ENCODE peak calls at places on chromosomes 11 and 22, in five cellular contexts. M, Q, H, I and D are unnamed samples.
A peak's percentile ranks its signal among the peaks of the same experiment; 100 is the strongest.

GRCh38 chr11:130413383-130414106 is 14.9 kb downstream of the ADAMTS8 start:
- DNase-seq in I (peak; percentile 73), H (no peak), M (peak; percentile 94), Q (peak; percentile 82), D (no peak)

GRCh38 chr22:27962268-27963191 is 43.5 kb upstream of the PITPNB start:
- DNase-seq in M (peak; percentile 7), Q (no peak), I (no peak), H (peak; percentile 84), D (no peak)

GRCh38 chr11:75583710-75584658 is 21.9 kb downstream of the SERPINH1 start:
- DNase-seq in H (no peak), Q (peak; percentile 41), I (no peak), M (peak; percentile 72), D (peak; percentile 85)

GRCh38 chr11:128764617-128765095 is 70.8 kb downstream of the FLI1 start:
- DNase-seq in H (no peak), M (no peak), I (no peak), Q (no peak), D (no peak)

GRCh38 chr22:50702261-50702671 is 29.6 kb downstream of the SHANK3 start:
- DNase-seq in M (no peak), H (peak; percentile 43), I (no peak), Q (no peak), D (no peak)

GRCh38 chr11:87290304-87290922 is 252.7 kb downstream of the TMEM135 start:
- DNase-seq in Q (peak; percentile 24), H (no peak), I (peak; percentile 9), M (peak; percentile 69), D (no peak)

GRCh38 chr22:30047364-30047738 is 32.9 kb upstream of the HORMAD2 start:
- DNase-seq in H (no peak), M (peak; percentile 18), I (no peak), Q (no peak), D (no peak)

GRCh38 chr11:13674799-13675509 is 6.5 kb downstream of the FAR1 start:
- DNase-seq in I (no peak), Q (no peak), M (peak; percentile 34), H (no peak), D (no peak)

GRCh38 chr11:69442012-69442806 is 39.3 kb upstream of the LINC01488 start:
- DNase-seq in I (no peak), Q (no peak), M (peak; percentile 10), H (no peak), D (no peak)

GRCh38 chr11:44246726-44247125 is 63.2 kb downstream of the ALX4 start:
- DNase-seq in H (no peak), Q (no peak), M (peak; percentile 68), I (no peak), D (no peak)

GRCh38 chr11:112977620-112978212 is 16.5 kb downstream of the NCAM1 start:
- DNase-seq in M (peak; percentile 76), H (no peak), I (no peak), Q (peak; percentile 52), D (no peak)

GRCh38 chr11:22674470-22675426 is 8.3 kb downstream of the GAS2 start:
- DNase-seq in H (peak; percentile 81), M (no peak), I (no peak), Q (no peak), D (no peak)

GRCh38 chr11:2564588-2565440 is 120.0 kb downstream of the KCNQ1 start:
- DNase-seq in Q (no peak), I (no peak), H (no peak), M (no peak), D (no peak)

GRCh38 chr11:66882540-66882939 is 25.7 kb downstream of the LRFN4 start:
- DNase-seq in M (no peak), I (no peak), H (peak; percentile 73), Q (no peak), D (no peak)

GRCh38 chr11:63919267-63920125 is 2.5 kb upstream of the RCOR2 start:
- DNase-seq in H (no peak), Q (peak; percentile 52), M (peak; percentile 46), I (no peak), D (no peak)

GRCh38 chr22:49457146-49457545 is 370.5 kb downstream of the BRD1 start:
- DNase-seq in Q (no peak), M (no peak), H (no peak), I (no peak), D (no peak)

GRCh38 chr11:66883021-66883968 is 26.4 kb downstream of the LRFN4 start:
- DNase-seq in I (peak; percentile 65), M (peak; percentile 62), Q (peak; percentile 77), H (peak; percentile 54), D (no peak)

DNA sequence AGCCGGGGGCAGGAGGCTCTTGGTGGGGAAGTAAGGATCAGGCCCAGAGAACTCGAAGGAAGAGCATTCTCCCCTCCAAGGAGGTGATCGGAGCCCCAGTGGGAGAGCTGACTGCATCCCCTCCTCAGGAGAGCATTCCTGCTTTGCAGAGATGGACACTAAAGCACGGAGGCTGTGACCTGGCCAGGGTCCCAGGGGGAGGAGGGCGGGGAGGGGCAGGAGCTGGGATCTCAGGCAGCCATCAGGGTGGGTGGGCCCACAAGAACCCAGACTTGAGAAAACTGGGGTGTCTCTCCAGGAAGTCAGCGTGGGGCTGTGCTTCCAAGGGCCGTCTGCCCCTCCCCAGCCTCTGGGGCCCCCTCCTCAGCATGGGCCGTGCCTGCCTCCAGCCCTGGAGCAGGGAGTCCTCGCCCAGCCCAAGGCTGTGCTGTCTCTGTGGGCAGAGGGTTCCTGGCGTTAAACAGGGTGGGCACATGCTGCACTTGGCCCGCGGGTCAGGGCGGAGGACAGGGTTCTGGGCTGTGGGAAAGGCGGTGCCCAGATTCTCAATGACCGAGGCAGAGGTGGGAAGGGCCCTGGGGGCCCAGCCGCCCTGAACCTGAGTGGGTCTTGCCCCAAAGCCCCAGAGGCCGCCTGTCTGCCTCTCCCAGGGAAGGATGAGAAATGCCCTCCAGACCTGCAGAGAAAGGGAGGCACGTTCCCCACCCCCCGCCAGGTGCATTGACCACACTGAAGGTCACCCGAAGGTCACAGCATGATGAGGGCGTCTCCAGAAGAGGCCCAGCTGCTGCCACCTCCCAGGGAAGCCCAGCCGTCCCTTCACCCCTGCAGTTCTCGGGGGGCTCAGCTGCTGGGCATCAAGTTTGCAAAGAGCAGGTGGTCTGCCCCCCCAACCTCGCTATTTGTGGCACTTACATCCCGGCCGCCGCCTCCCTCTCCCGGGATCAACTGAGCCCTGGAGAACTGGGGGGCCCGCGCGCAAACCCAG is 643 bp downstream of the CEND1 start:
- DNase-seq in Q (no peak), H (no peak), M (no peak), I (no peak), D (no peak)
- H3K4me3 ChIP-seq in Q (peak overlapping the region; percentile 35), H (no peak overlapping the region), M (peak overlapping the region; percentile 21), I (no peak overlapping the region), D (peak overlapping the region; percentile 16)

GRCh38 chr11:15936011-15936410 is 420.3 kb downstream of the SOX6 start:
- DNase-seq in I (no peak), M (no peak), Q (no peak), H (no peak), D (no peak)
- TF ChIP-seq CTCF in I (no peak), M (no peak), Q (no peak), H (no peak), D (no peak)

GRCh38 chr11:45848654-45849081 is 1.4 kb downstream of the CRY2 start:
- DNase-seq in M (no peak), I (no peak), Q (no peak), H (peak; percentile 66), D (no peak)
- H3K4me3 ChIP-seq in M (peak overlapping the region; percentile 70), I (no peak overlapping the region), Q (peak overlapping the region; percentile 95), H (peak overlapping the region; percentile 87), D (peak overlapping the region; percentile 89)

GRCh38 chr11:32434387-32435151 is 770 bp downstream of the WT1 start:
- DNase-seq in H (no peak), I (no peak), M (no peak), Q (no peak), D (no peak)
- TF ChIP-seq CTCF in H (no peak), I (peak; percentile 12), M (no peak), Q (no peak), D (peak; percentile 39)

GRCh38 chr22:37747090-37747714 is 50.4 kb downstream of the TRIOBP start:
- DNase-seq in H (no peak), Q (peak; percentile 80), M (peak; percentile 71), I (no peak), D (no peak)

GRCh38 chr22:37749223-37749622 is 52.4 kb downstream of the TRIOBP start:
- DNase-seq in H (no peak), M (no peak), I (no peak), Q (no peak), D (no peak)

GRCh38 chr22:37747715-37748100 is 50.9 kb downstream of the TRIOBP start:
- DNase-seq in Q (no peak), I (no peak), M (no peak), H (no peak), D (no peak)

GRCh38 chr22:37749831-37750595 is 53.2 kb downstream of the TRIOBP start:
- DNase-seq in H (no peak), M (peak; percentile 87), Q (peak; percentile 90), I (no peak), D (peak; percentile 76)

DNA sequence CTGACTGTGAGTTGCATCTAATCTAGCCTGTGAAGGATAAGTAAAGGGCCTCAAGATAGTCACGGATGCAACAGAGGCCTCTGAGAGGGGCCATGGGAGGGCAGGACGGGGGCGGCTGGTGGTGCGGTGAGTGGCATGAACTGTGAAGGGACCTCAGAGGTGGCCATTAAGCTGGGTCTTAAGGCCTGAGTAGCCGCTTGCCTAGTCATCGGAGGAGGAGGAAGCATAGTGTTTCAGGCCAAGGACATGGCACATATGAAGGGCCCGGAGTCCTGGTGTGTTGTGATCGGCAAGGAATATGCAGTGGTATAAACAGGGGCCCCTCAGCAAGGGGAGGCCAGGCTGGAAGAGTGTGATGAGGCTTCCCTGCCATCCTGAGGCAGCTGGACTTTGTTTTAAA is 51.8 kb downstream of the TRIOBP start:
- DNase-seq in Q (no peak), H (no peak), M (peak; percentile 30), I (no peak), D (no peak)
- H3K4me3 ChIP-seq in Q (peak overlapping the region; percentile 94), H (no peak overlapping the region), M (peak overlapping the region; percentile 9), I (no peak overlapping the region), D (no peak overlapping the region)

GRCh38 chr11:68006606-68007166 is 2.8 kb upstream of the UNC93B1 start:
- DNase-seq in H (no peak), Q (no peak), I (no peak), M (no peak), D (no peak)
- TF ChIP-seq CTCF in H (no peak), Q (no peak), I (no peak), M (no peak), D (no peak)

GRCh38 chr11:77815459-77815858 is 5.1 kb downstream of the RSF1 start:
- DNase-seq in I (no peak), H (no peak), M (no peak), Q (no peak), D (no peak)
- H3K4me3 ChIP-seq in I (no peak overlapping the region), H (no peak overlapping the region), M (no peak overlapping the region), Q (no peak overlapping the region), D (no peak overlapping the region)

GRCh38 chr11:74310857-74311256 is 583 bp downstream of the P4HA3 start:
- DNase-seq in M (no peak), Q (no peak), H (no peak), I (no peak), D (no peak)
- TF ChIP-seq CTCF in M (no peak), Q (no peak), H (no peak), I (no peak), D (no peak)

DNA sequence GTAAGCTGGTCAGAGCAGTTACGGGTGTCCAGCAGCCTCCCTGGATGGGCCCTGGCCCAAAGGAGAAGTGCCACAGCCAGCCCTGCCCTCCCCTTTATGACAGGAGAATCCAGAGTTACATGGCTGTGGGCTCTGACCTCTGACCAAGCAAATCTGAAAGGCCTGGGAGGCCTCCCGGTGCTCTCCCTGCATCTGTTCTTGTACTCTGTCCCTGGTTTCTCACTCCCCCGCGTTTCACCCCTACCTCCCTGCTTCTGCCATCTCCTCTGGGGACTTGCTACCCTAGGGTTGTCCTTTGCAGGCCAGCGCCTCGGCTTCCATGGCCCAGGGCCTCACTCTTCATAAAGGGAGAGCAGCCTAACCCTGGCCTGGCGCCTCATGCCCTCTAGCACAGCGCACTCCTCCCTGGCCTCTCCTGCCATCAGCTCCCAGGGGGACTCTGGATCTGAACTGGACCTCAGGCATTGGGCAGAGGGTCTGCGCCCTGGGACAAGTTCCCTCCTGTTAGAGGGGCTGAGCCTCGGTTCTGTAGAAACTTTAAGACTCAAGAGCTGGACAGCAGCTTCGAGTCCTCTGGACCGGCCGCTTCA is 10.7 kb downstream of the PICK1 start:
- DNase-seq in I (no peak), Q (no peak), M (no peak), H (no peak), D (no peak)
- H3K4me3 ChIP-seq in I (no peak overlapping the region), Q (no peak overlapping the region), M (no peak overlapping the region), H (no peak overlapping the region), D (no peak overlapping the region)